ENCODE peak calls at places on chromosomes 5 and 9, in five cellular contexts. D is prostate gland, K is AG04449, J is mucosa of descending colon, O is PC-3. Z is an unnamed sample.

GRCh38 chr5:92505925-92506324 is 1075.1 kb downstream of the NR2F1-AS1 start:
- DNase-seq in O (no peak), D (no peak), J (no peak), K (no peak), Z (no peak)

GRCh38 chr5:59923465-59923864 is 29.9 kb upstream of the PDE4D start:
- DNase-seq in K (no peak), J (no peak), D (no peak), O (no peak), Z (no peak)

GRCh38 chr5:78598973-78599372 is 49.6 kb downstream of the LHFPL2 start:
- DNase-seq in K (no peak), J (no peak), D (no peak), O (no peak), Z (no peak)

GRCh38 chr9:135606885-135607259 is 32.5 kb downstream of the GLT6D1 start:
- DNase-seq in O (no peak), D (no peak), K (no peak), J (no peak), Z (no peak)

GRCh38 chr5:132639706-132640130 is 18.3 kb upstream of the IL13 start:
- DNase-seq in D (no peak), J (no peak), K (no peak), O (no peak), Z (no peak)

GRCh38 chr9:136119259-136120118 is 814 bp upstream of the TMEM250 start:
- DNase-seq in J (peak; percentile 77), K (no peak), D (no peak), O (peak; percentile 13), Z (peak; percentile 68)

GRCh38 chr9:109476781-109477268 is 21.3 kb downstream of the PTPN3 start:
- DNase-seq in J (no peak), D (no peak), O (peak; percentile 61), K (no peak), Z (no peak)

GRCh38 chr5:132363431-132364112 is 5.9 kb upstream of the SLC22A5 start:
- DNase-seq in D (peak; percentile 76), O (peak; percentile 94), K (peak; percentile 60), J (no peak), Z (peak; percentile 49)

GRCh38 chr5:36236801-36237200 is 4.9 kb downstream of the NADK2 start:
- DNase-seq in J (no peak), D (no peak), K (no peak), O (no peak), Z (no peak)

GRCh38 chr9:133126697-133127339 is 5.8 kb upstream of the RALGDS start:
- DNase-seq in D (no peak), K (no peak), O (no peak), J (no peak), Z (no peak)
- H3K4me3 ChIP-seq in D (no peak overlapping the region), K (peak overlapping the region; percentile 6), O (no peak overlapping the region), J (no peak overlapping the region), Z (no peak overlapping the region)

DNA sequence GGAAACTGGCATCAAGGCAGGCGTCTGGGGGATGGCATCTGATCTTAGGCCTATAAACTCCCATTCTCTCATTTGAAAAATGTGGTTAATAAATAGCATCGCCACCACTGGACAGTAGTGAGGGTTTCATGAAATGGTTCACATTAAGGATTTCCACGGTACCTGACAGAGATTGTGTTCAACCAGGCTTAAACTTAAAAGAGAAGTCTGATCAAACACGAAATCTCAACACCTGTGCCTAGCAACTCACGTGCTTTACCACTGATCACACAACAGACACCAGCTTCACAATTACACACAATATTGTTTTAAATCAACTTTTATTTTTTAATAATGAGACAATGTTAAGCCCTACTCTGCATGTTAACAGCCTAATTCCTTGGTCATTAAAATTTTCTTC is 2.9 kb downstream of the DENND1A start:
- DNase-seq in O (no peak), D (no peak), J (no peak), K (no peak), Z (no peak)
- H3K4me3 ChIP-seq in O (no peak overlapping the region), D (no peak overlapping the region), J (no peak overlapping the region), K (no peak overlapping the region), Z (peak overlapping the region; percentile 85)

GRCh38 chr5:73661753-73662152 is 35.8 kb downstream of the ARHGEF28 start:
- DNase-seq in K (no peak), J (no peak), D (no peak), O (no peak), Z (no peak)
- H3K4me3 ChIP-seq in K (no peak overlapping the region), J (no peak overlapping the region), D (no peak overlapping the region), O (no peak overlapping the region), Z (no peak overlapping the region)

DNA sequence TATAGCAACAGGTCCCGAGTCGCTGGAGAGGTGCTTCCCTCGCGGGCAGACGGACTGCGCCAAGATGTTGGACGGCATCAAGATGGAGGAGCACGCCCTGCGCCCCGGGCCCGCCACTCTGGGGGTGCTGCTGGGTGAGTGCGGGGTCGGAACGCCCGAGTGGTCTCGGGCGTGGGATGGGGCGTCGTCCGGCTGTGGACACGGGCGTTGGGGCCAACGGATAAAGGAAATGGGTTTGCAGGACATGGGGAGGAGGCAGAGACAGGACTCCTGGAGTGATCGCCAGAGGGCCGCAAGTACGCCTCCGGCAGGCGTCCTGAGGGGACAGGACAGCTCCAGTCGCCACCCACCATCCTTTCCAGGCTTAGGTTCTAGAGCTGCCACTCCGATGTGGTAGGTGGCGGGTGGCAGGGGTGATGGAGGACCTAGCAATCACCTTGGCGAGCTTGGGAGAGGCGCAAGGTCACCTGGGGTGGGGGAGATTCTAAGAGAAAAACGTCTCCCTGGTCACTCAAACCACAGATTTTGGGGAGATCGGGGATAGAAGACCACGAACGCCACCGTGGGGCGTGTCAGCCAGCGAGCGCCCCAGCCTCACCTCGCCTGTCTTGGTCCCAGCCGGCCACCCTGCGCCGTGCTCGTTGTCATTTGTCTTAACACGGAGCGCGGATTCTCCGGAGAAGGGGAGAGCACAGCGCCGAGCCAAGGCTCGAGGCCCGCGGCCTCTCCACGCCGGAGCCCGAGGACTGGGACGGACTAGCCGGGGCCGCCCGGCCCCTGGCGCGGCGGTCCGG is 924 bp downstream of the LMX1B start:
- DNase-seq in O (no peak), K (no peak), D (no peak), J (no peak), Z (no peak)
- H3K4me3 ChIP-seq in O (no peak overlapping the region), K (no peak overlapping the region), D (no peak overlapping the region), J (no peak overlapping the region), Z (no peak overlapping the region)

GRCh38 chr5:71783891-71784290 is 64.8 kb downstream of the CARTPT start:
- DNase-seq in D (no peak), J (no peak), K (no peak), O (peak; percentile 2), Z (no peak)

GRCh38 chr5:71782393-71782770 is 63.3 kb downstream of the CARTPT start:
- DNase-seq in K (no peak), O (no peak), J (no peak), D (no peak), Z (no peak)

GRCh38 chr5:71780597-71780996 is 61.5 kb downstream of the CARTPT start:
- DNase-seq in J (no peak), O (no peak), K (no peak), D (no peak), Z (no peak)

GRCh38 chr5:71786337-71787060 is 67.4 kb downstream of the CARTPT start:
- DNase-seq in D (no peak), O (no peak), J (no peak), K (no peak), Z (no peak)

DNA sequence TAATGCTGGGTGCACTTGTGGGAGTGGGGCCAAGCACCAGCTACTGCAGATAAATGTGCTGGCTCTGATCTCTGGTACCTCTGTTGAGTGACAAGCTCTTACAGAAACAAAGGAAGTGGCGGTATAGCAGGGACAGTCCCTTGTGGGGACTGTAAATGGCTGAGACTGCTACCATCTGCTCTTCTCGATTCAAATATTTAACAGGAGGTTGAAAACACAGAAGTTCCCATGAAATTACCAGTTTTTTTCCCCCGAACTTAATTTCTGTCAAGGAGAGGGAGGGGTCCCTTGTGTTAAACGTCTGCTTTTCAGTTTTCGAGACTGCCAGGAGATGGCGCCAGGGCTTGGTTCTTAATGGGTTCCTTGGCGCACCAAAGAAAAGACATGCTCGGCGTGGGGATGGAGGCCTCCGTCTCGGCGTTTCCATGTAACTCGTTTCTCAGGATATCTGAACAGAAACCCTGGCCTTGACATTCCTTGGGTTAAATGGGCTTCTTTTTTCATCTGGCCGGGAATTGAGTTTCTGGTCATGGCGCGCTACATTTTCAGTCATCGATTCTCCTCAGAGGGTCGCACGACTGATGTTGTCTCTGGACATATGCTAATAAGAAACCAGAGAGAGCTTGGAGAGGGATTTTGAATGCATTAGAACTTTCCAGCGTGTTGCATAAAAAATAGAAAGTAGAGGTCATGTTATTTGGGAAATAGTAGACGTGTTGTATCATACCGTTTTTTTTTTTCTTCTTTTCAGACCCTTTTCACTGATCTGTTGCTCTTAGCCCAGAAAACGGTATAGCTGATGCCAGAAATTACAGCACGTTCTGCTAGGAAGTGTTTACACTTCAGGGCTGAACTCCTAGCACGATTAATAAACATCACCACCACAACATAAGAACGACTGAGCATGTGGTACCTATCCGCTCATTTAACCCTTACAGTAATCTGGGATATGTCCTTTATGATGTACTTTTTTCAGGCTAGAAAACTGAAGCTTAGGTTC is 64.0 kb downstream of the CARTPT start:
- DNase-seq in D (peak; percentile 75), K (no peak), J (peak; percentile 58), O (peak; percentile 81), Z (no peak)
- H3K4me3 ChIP-seq in D (no peak overlapping the region), K (no peak overlapping the region), J (no peak overlapping the region), O (peak overlapping the region; percentile 63), Z (no peak overlapping the region)

GRCh38 chr9:133575673-133576590 is 33.3 kb downstream of the FAM163B start:
- DNase-seq in K (no peak), D (no peak), O (no peak), J (no peak), Z (no peak)

GRCh38 chr9:133574791-133575672 is 34.2 kb downstream of the FAM163B start:
- DNase-seq in O (no peak), J (no peak), D (no peak), K (no peak), Z (no peak)

GRCh38 chr9:133578524-133579230 is 30.5 kb downstream of the FAM163B start:
- DNase-seq in K (no peak), D (no peak), O (no peak), J (no peak), Z (no peak)

GRCh38 chr9:133577463-133578112 is 31.6 kb downstream of the FAM163B start:
- DNase-seq in K (no peak), D (no peak), O (no peak), J (no peak), Z (no peak)

DNA sequence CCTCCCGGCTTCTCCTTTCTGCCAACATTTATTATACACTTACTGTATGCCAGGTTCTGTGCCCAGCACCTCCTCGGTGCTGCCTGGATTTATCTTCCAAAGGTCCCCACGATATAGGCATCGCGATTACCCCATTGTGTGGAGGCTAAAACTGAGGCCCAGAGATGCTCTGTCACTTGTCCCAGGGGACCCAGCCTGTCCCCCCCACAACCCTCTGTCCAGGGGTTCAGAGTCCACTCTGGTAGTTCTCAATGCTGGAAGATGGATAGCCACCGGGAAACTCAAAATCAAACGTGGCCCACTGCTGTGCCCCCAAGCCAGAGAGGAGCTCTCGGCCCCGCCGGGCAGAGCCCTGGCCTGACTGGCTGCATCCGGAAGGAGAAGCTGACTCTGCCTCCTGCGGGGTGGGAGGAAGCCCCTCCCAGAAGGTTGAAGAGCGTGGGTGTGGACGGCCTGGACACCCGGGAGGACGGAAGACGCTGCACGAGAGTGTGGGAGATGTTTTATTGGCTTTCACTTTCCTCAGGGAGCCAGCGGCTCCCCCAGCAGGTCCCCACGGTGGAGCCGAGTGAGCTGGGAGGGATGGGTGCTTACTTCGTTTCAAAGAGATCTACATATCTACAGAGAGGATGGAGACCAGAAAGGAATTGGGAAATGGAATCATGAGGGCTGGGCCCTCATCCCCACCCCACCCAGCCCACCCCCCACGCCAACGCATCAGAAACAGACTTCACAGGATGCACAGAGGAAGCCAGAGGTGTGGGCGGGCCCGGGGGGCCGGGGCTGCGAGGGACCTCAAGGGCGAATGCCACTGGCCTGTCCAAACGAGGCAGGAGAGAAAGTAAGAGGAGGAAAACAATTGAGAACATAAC is 32.4 kb downstream of the FAM163B start:
- DNase-seq in D (no peak), J (no peak), O (no peak), K (no peak), Z (no peak)
- H3K4me3 ChIP-seq in D (no peak overlapping the region), J (no peak overlapping the region), O (no peak overlapping the region), K (no peak overlapping the region), Z (no peak overlapping the region)

Z was measured in PC-9.